ENCODE peak calls at places on chromosome 6, in five cellular contexts. F, H, D, G and V are unnamed samples.

GRCh38 chr6:113414511-113414910 is 442.6 kb upstream of the MARCKS start:
- DNase-seq in F (no peak), H (no peak), D (peak; percentile 21), G (peak; percentile 78), V (peak; percentile 85)

GRCh38 chr6:132132911-132133639 is 181.9 kb upstream of the CCN2 start:
- DNase-seq in F (no peak), H (no peak), D (peak; percentile 75), G (peak; percentile 44), V (no peak)

GRCh38 chr6:152598858-152599537 is 38.2 kb downstream of the SYNE1 start:
- DNase-seq in F (no peak), H (no peak), D (peak; percentile 15), G (peak; percentile 36), V (peak; percentile 66)

GRCh38 chr6:20028143-20028542 is 184.1 kb downstream of the MBOAT1 start:
- DNase-seq in F (no peak), H (no peak), D (no peak), G (no peak), V (no peak)

GRCh38 chr6:139577991-139578604 is 203.7 kb upstream of the CITED2 start:
- DNase-seq in F (no peak), H (no peak), D (no peak), G (peak; percentile 55), V (no peak)

GRCh38 chr6:89438248-89438647 is 5.3 kb downstream of the ANKRD6 start:
- DNase-seq in F (no peak), H (no peak), D (no peak), G (no peak), V (no peak)

GRCh38 chr6:126335210-126335609 is 4.7 kb upstream of the CENPW start:
- DNase-seq in F (no peak), H (no peak), D (no peak), G (no peak), V (no peak)

GRCh38 chr6:17785094-17785787 is 78.5 kb upstream of the NUP153 start:
- DNase-seq in F (no peak), H (no peak), D (no peak), G (no peak), V (no peak)

GRCh38 chr6:167872538-167873210 is 46.0 kb downstream of the AFDN start:
- DNase-seq in F (no peak), H (no peak), D (no peak), G (no peak), V (no peak)

GRCh38 chr6:98769546-98769945 is 64.8 kb upstream of the POU3F2 start:
- DNase-seq in F (no peak), H (peak; percentile 7), D (no peak), G (peak; percentile 5), V (peak; percentile 28)

GRCh38 chr6:156735751-156736150 is 41.4 kb upstream of the ARID1B start:
- DNase-seq in F (no peak), H (no peak), D (no peak), G (no peak), V (no peak)

GRCh38 chr6:96626749-96627353 is 63.9 kb downstream of the FHL5 start:
- DNase-seq in F (no peak), H (no peak), D (peak; percentile 22), G (peak; percentile 67), V (peak; percentile 23)

GRCh38 chr6:7974932-7975763 is 64.6 kb upstream of the TXNDC5 start:
- DNase-seq in F (no peak), H (no peak), D (peak; percentile 94), G (peak; percentile 100), V (peak; percentile 61)

GRCh38 chr6:20315456-20315855 is 86.2 kb upstream of the E2F3 start:
- DNase-seq in F (no peak), H (no peak), D (no peak), G (no peak), V (no peak)

GRCh38 chr6:118810420-118811027 is 83.4 kb upstream of the ASF1A start:
- DNase-seq in F (peak; percentile 35), H (peak; percentile 64), D (no peak), G (no peak), V (no peak)

GRCh38 chr6:130870179-130870881 is 43.1 kb downstream of the SMLR1 start:
- DNase-seq in F (no peak), H (no peak), D (no peak), G (no peak), V (no peak)

GRCh38 chr6:163808871-163809270 is 394.4 kb downstream of the QKI start:
- DNase-seq in F (no peak), H (no peak), D (no peak), G (no peak), V (no peak)

GRCh38 chr6:140002406-140003022 is 628.1 kb upstream of the CITED2 start:
- DNase-seq in F (no peak), H (no peak), D (no peak), G (no peak), V (no peak)

GRCh38 chr6:41039060-41039998 is at the start of gene UNC5CL:
- DNase-seq in F (peak; percentile 55), H (peak; percentile 57), D (peak; percentile 21), G (peak; percentile 30), V (peak; percentile 13)

GRCh38 chr6:45132059-45132458 is 196.1 kb upstream of the RUNX2 start:
- DNase-seq in F (no peak), H (no peak), D (no peak), G (peak; percentile 69), V (no peak)

GRCh38 chr6:108492131-108492766 is 68.5 kb upstream of the FOXO3 start:
- DNase-seq in F (no peak), H (no peak), D (peak; percentile 82), G (peak; percentile 67), V (peak; percentile 41)

GRCh38 chr6:107833136-107833535 is 9.0 kb upstream of the SCML4 start:
- DNase-seq in F (no peak), H (no peak), D (no peak), G (no peak), V (no peak)

GRCh38 chr6:38909020-38909730 is 139.4 kb upstream of the GLP1R start:
- DNase-seq in F (no peak), H (no peak), D (no peak), G (no peak), V (no peak)

GRCh38 chr6:28537509-28538140 is 11.9 kb downstream of the GPX5 start:
- DNase-seq in F (no peak), H (peak; percentile 35), D (no peak), G (no peak), V (peak; percentile 52)

GRCh38 chr6:144317736-144318135 is 32.6 kb downstream of the UTRN start:
- DNase-seq in F (no peak), H (no peak), D (no peak), G (peak; percentile 22), V (no peak)

GRCh38 chr6:8029243-8029870 is 34.8 kb downstream of the BLOC1S5 start:
- DNase-seq in F (no peak), H (no peak), D (no peak), G (peak; percentile 32), V (no peak)

GRCh38 chr6:56772737-56773184 is 130.1 kb upstream of the DST start:
- DNase-seq in F (no peak), H (no peak), D (no peak), G (peak; percentile 81), V (peak; percentile 76)

GRCh38 chr6:112253842-112254816 is at the start of gene LAMA4:
- DNase-seq in F (peak; percentile 28), H (peak; percentile 22), D (peak; percentile 46), G (peak; percentile 91), V (peak; percentile 23)

GRCh38 chr6:3159805-3160781 is 2.7 kb upstream of the TUBB2A start:
- DNase-seq in F (no peak), H (peak; percentile 47), D (no peak), G (peak; percentile 38), V (no peak)

GRCh38 chr6:158853072-158853871 is 34.1 kb upstream of the EZR start:
- DNase-seq in F (peak; percentile 81), H (peak; percentile 86), D (no peak), G (peak; percentile 93), V (peak; percentile 31)

GRCh38 chr6:56491606-56492328 is 150.9 kb downstream of the DST start:
- DNase-seq in F (no peak), H (no peak), D (no peak), G (peak; percentile 50), V (no peak)

GRCh38 chr6:117233146-117233545 is 32.2 kb upstream of the VGLL2 start:
- DNase-seq in F (no peak), H (no peak), D (no peak), G (peak; percentile 46), V (no peak)

GRCh38 chr6:37393530-37393929 is 39.5 kb upstream of the CMTR1 start:
- DNase-seq in F (no peak), H (no peak), D (no peak), G (no peak), V (no peak)

GRCh38 chr6:84350397-84350796 is 123.0 kb upstream of the CEP162 start:
- DNase-seq in F (no peak), H (no peak), D (no peak), G (no peak), V (no peak)

GRCh38 chr6:93721386-93722048 is 302.2 kb upstream of the EPHA7 start:
- DNase-seq in F (no peak), H (no peak), D (peak; percentile 37), G (peak; percentile 53), V (peak; percentile 15)

GRCh38 chr6:16105874-16106273 is 23.0 kb upstream of the MYLIP start:
- DNase-seq in F (no peak), H (no peak), D (no peak), G (peak; percentile 78), V (no peak)

GRCh38 chr6:38730136-38730862 is 15.2 kb downstream of the DNAH8 start:
- DNase-seq in F (no peak), H (no peak), D (peak; percentile 13), G (no peak), V (peak; percentile 40)

GRCh38 chr6:111625511-111626331 is 20.0 kb upstream of the TRAF3IP2 start:
- DNase-seq in F (no peak), H (peak; percentile 10), D (peak; percentile 66), G (peak; percentile 60), V (peak; percentile 20)

GRCh38 chr6:91590191-91590590 is 1003.3 kb upstream of the MAP3K7 start:
- DNase-seq in F (no peak), H (no peak), D (no peak), G (no peak), V (no peak)